ENCODE peak calls at places on chromosomes 13 and 19, in seven cellular contexts. One of them, this sample, is unnamed.

GRCh38 chr13:94595006-94595942 is 678 bp downstream of the TGDS start:
- DNase-seq in tibial nerve: no peak
- DNase-seq in stomach: peak; percentile 34
- DNase-seq in spleen: peak; percentile 81
- DNase-seq in testis: peak; percentile 46
- DNase-seq in uterus: no peak
- DNase-seq in A549: peak; percentile 11
- DNase-seq in this sample: no peak

GRCh38 chr19:18443406-18443805 is 5.5 kb upstream of the ISYNA1 start:
- DNase-seq in tibial nerve: no peak
- DNase-seq in stomach: no peak
- DNase-seq in spleen: no peak
- DNase-seq in testis: no peak
- DNase-seq in uterus: no peak
- DNase-seq in A549: no peak
- DNase-seq in this sample: no peak

GRCh38 chr19:4297901-4298771 is 4.1 kb downstream of the TMIGD2 start:
- DNase-seq in tibial nerve: no peak
- DNase-seq in stomach: no peak
- DNase-seq in spleen: no peak
- DNase-seq in testis: no peak
- DNase-seq in uterus: no peak
- DNase-seq in A549: no peak
- DNase-seq in this sample: no peak

GRCh38 chr19:30338878-30339623 is 33.1 kb upstream of the ZNF536 start:
- DNase-seq in tibial nerve: no peak
- DNase-seq in stomach: peak; percentile 13
- DNase-seq in spleen: no peak
- DNase-seq in testis: no peak
- DNase-seq in uterus: no peak
- DNase-seq in A549: no peak
- DNase-seq in this sample: no peak

GRCh38 chr19:9883231-9883758 is 48.2 kb downstream of the PIN1 start:
- DNase-seq in tibial nerve: no peak
- DNase-seq in stomach: no peak
- DNase-seq in spleen: no peak
- DNase-seq in testis: no peak
- DNase-seq in uterus: no peak
- DNase-seq in A549: no peak
- DNase-seq in this sample: no peak

GRCh38 chr13:51583469-51583874 is 790 bp upstream of the WDFY2 start:
- DNase-seq in tibial nerve: peak; percentile 8
- DNase-seq in stomach: no peak
- DNase-seq in spleen: no peak
- DNase-seq in testis: no peak
- DNase-seq in uterus: no peak
- DNase-seq in A549: no peak
- DNase-seq in this sample: no peak

GRCh38 chr19:13861392-13861713 is 15.6 kb upstream of the NANOS3 start:
- DNase-seq in tibial nerve: no peak
- DNase-seq in stomach: no peak
- DNase-seq in spleen: no peak
- DNase-seq in testis: no peak
- DNase-seq in uterus: no peak
- DNase-seq in A549: no peak
- DNase-seq in this sample: no peak

GRCh38 chr19:34482380-34483250 is 1.1 kb downstream of the WTIP start:
- DNase-seq in tibial nerve: no peak
- DNase-seq in stomach: no peak
- DNase-seq in spleen: no peak
- DNase-seq in testis: peak; percentile 61
- DNase-seq in uterus: no peak
- DNase-seq in A549: peak; percentile 59
- DNase-seq in this sample: no peak

GRCh38 chr13:48731957-48732569 is 78.3 kb downstream of the CYSLTR2 start:
- DNase-seq in tibial nerve: peak; percentile 29
- DNase-seq in stomach: peak; percentile 50
- DNase-seq in spleen: peak; percentile 87
- DNase-seq in testis: peak; percentile 75
- DNase-seq in uterus: no peak
- DNase-seq in A549: peak; percentile 2
- DNase-seq in this sample: no peak

GRCh38 chr19:45403781-45404556 is 900 bp downstream of the PPP1R13L start:
- DNase-seq in tibial nerve: no peak
- DNase-seq in stomach: peak; percentile 73
- DNase-seq in spleen: peak; percentile 87
- DNase-seq in testis: peak; percentile 60
- DNase-seq in uterus: peak; percentile 37
- DNase-seq in A549: peak; percentile 95
- DNase-seq in this sample: peak; percentile 73

GRCh38 chr13:106814389-106814903 is 246.5 kb upstream of the ARGLU1 start:
- DNase-seq in tibial nerve: no peak
- DNase-seq in stomach: no peak
- DNase-seq in spleen: no peak
- DNase-seq in testis: no peak
- DNase-seq in uterus: no peak
- DNase-seq in A549: no peak
- DNase-seq in this sample: no peak

GRCh38 chr13:28718186-28718537 is 608 bp downstream of the SLC46A3 start:
- DNase-seq in tibial nerve: peak; percentile 47
- DNase-seq in stomach: no peak
- DNase-seq in spleen: no peak
- DNase-seq in testis: no peak
- DNase-seq in uterus: no peak
- DNase-seq in A549: no peak
- DNase-seq in this sample: no peak

DNA sequence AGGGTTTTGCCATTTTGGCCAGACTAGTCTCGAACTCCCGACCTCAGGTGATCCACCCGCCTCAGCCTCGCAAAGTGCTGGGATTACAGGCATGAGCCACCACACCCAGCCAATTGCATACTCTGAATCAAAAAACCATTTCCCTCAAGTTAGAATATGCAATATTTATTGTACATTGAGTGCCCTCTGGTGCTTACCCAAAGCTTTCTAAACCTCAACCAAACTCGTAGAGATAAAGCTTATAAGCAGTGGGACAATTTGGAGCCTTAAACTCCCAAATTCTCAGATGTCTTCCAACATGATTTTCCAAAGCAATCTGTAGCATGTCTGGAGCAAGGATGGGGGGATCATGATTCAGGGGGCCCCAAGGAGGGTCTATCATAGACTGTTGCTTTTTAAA is 22.4 kb downstream of the RFXAP start:
- DNase-seq in tibial nerve: no peak
- DNase-seq in stomach: no peak
- DNase-seq in spleen: no peak
- DNase-seq in testis: no peak
- DNase-seq in uterus: no peak
- DNase-seq in A549: no peak
- DNase-seq in this sample: no peak
- TF ChIP-seq CTCF in tibial nerve: no peak
- TF ChIP-seq CTCF in stomach: no peak
- TF ChIP-seq CTCF in spleen: no peak
- TF ChIP-seq CTCF in testis: no peak
- TF ChIP-seq CTCF in uterus: no peak
- TF ChIP-seq CTCF in A549: no peak
- TF ChIP-seq CTCF in this sample: no peak

GRCh38 chr19:49451430-49452181 is at the start of gene PIH1D1:
- DNase-seq in tibial nerve: peak; percentile 99
- DNase-seq in stomach: peak; percentile 98
- DNase-seq in spleen: peak; percentile 96
- DNase-seq in testis: peak; percentile 100
- DNase-seq in uterus: peak; percentile 96
- DNase-seq in A549: peak; percentile 99
- DNase-seq in this sample: peak; percentile 99
- TF ChIP-seq POLR2A in tibial nerve: no peak
- TF ChIP-seq POLR2A in stomach: no peak
- TF ChIP-seq POLR2A in spleen: peak; percentile 34
- TF ChIP-seq POLR2A in testis: no peak
- TF ChIP-seq POLR2A in uterus: peak; percentile 40
- TF ChIP-seq POLR2A in A549: peak; percentile 85
- TF ChIP-seq POLR2A in this sample: no peak

GRCh38 chr13:110258876-110259631 is 47.9 kb downstream of the COL4A1 start:
- DNase-seq in tibial nerve: no peak
- DNase-seq in stomach: no peak
- DNase-seq in spleen: no peak
- DNase-seq in testis: no peak
- DNase-seq in uterus: no peak
- DNase-seq in A549: no peak
- DNase-seq in this sample: no peak
- H3K27ac ChIP-seq in tibial nerve: no peak overlapping the region
- H3K27ac ChIP-seq in stomach: peak overlapping the region; percentile 64
- H3K27ac ChIP-seq in spleen: no peak overlapping the region
- H3K27ac ChIP-seq in testis: no peak overlapping the region
- H3K27ac ChIP-seq in uterus: peak overlapping the region; percentile 68
- H3K27ac ChIP-seq in A549: no peak overlapping the region
- H3K27ac ChIP-seq in this sample: peak overlapping the region; percentile 32

DNA sequence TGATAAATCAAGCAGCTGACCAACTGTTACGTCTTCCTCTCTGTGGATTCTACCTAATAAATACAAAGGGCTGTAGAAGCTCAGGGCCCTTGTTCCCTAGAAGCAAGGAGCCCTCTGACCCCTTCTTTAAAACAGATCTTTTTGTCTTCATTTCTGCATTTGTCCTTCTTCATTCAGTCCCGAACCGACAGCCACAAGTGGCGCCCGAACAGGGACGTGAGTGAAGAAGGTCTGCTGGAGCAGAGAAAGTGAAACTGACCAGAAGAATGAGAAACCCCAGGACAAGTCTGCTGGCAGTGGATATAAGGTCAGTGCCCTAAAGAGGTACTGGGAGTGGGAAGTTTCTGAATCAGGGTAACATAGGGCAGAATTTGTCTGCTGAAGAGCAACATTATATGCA is 13.1 kb downstream of the ZNF773 start:
- DNase-seq in tibial nerve: no peak
- DNase-seq in stomach: no peak
- DNase-seq in spleen: no peak
- DNase-seq in testis: no peak
- DNase-seq in uterus: no peak
- DNase-seq in A549: no peak
- DNase-seq in this sample: no peak
- TF ChIP-seq CTCF in tibial nerve: no peak
- TF ChIP-seq CTCF in stomach: no peak
- TF ChIP-seq CTCF in spleen: no peak
- TF ChIP-seq CTCF in testis: no peak
- TF ChIP-seq CTCF in uterus: no peak
- TF ChIP-seq CTCF in A549: no peak
- TF ChIP-seq CTCF in this sample: no peak

GRCh38 chr19:58059003-58059671 is at the start of gene ZNF135:
- DNase-seq in tibial nerve: peak; percentile 74
- DNase-seq in stomach: peak; percentile 58
- DNase-seq in spleen: peak; percentile 89
- DNase-seq in testis: peak; percentile 90
- DNase-seq in uterus: peak; percentile 91
- DNase-seq in A549: no peak
- DNase-seq in this sample: peak; percentile 95
- TF ChIP-seq POLR2A in tibial nerve: no peak
- TF ChIP-seq POLR2A in stomach: no peak
- TF ChIP-seq POLR2A in spleen: no peak
- TF ChIP-seq POLR2A in testis: no peak
- TF ChIP-seq POLR2A in uterus: no peak
- TF ChIP-seq POLR2A in A549: no peak
- TF ChIP-seq POLR2A in this sample: no peak

This sample was measured in sigmoid colon.